ENCODE peak calls at places on chromosomes 16 and 17, in eight cellular contexts. O, M, A, I, L, D, J and X are unnamed samples. For H3K4me1, the result is how much of the 10 kb centered on the place peaks cover.

GRCh38 chr17:39231587-39232551 is 6.1 kb upstream of the STAC2 start:
- DNase-seq in D (no peak), I (peak), A (peak), O (peak), M (peak), J (peak), L (peak), X (peak)

GRCh38 chr17:7448461-7448860 is 3.6 kb downstream of the CHRNB1 start:
- DNase-seq in O (no peak), A (no peak), M (no peak), J (no peak), L (no peak), I (no peak), D (no peak), X (no peak)

GRCh38 chr17:75244133-75244866 is 17.1 kb downstream of the GGA3 start:
- DNase-seq in D (no peak), I (no peak), L (no peak), M (no peak), A (no peak), J (no peak), O (no peak), X (no peak)

GRCh38 chr17:50558955-50559614 is 1.4 kb upstream of the CACNA1G start:
- DNase-seq in O (no peak), I (no peak), L (no peak), D (no peak), M (peak), A (peak), J (no peak), X (no peak)

GRCh38 chr16:14202697-14203096 is 131.6 kb downstream of the MRTFB start:
- DNase-seq in M (no peak), D (no peak), L (no peak), A (peak), I (no peak), O (no peak), J (no peak), X (no peak)

GRCh38 chr17:82998637-82999036 is 80.8 kb upstream of the METRNL start:
- DNase-seq in M (no peak), I (no peak), J (no peak), A (no peak), L (no peak), O (no peak), D (no peak), X (no peak)

GRCh38 chr17:3843935-3844516 is 2.0 kb downstream of the NCBP3 start:
- DNase-seq in M (no peak), D (no peak), J (no peak), A (peak), I (no peak), L (peak), O (no peak), X (no peak)

GRCh38 chr17:46984892-46985291 is 5.8 kb upstream of the RPRML start:
- DNase-seq in D (no peak), A (no peak), J (no peak), I (no peak), M (no peak), O (no peak), L (no peak), X (no peak)

GRCh38 chr16:83095926-83096692 is 469.3 kb downstream of the CDH13 start:
- DNase-seq in A (no peak), O (no peak), D (no peak), L (no peak), M (no peak), J (no peak), I (no peak), X (no peak)

GRCh38 chr16:278863-279366 is 1.5 kb upstream of the ARHGDIG start:
- DNase-seq in O (no peak), A (peak), D (no peak), J (no peak), M (no peak), L (no peak), I (peak), X (no peak)

GRCh38 chr16:70635356-70636016 is 10.9 kb upstream of the IL34 start:
- DNase-seq in D (no peak), A (peak), J (peak), I (peak), M (peak), O (no peak), L (no peak), X (no peak)

GRCh38 chr16:53844796-53845195 is 140.8 kb downstream of the FTO start:
- DNase-seq in A (no peak), O (no peak), I (no peak), L (no peak), J (no peak), M (no peak), D (no peak), X (no peak)

GRCh38 chr17:7849185-7850117 is 5.4 kb upstream of the TMEM88 start:
- DNase-seq in M (no peak), L (no peak), J (no peak), A (no peak), D (no peak), O (no peak), I (no peak), X (peak)

GRCh38 chr17:42117397-42118125 is 3.6 kb downstream of the KAT2A start:
- DNase-seq in D (no peak), L (no peak), O (no peak), I (no peak), J (no peak), A (no peak), M (no peak), X (no peak)

GRCh38 chr16:24771132-24771778 is 41.8 kb downstream of the TNRC6A start:
- DNase-seq in L (no peak), M (no peak), A (no peak), O (no peak), J (no peak), I (no peak), D (no peak), X (no peak)

GRCh38 chr17:1709971-1710806 is at the start of gene TLCD2:
- DNase-seq in D (no peak), J (peak), I (peak), L (peak), A (peak), M (peak), O (peak), X (peak)

GRCh38 chr16:9258423-9259051 is 167.1 kb downstream of the HAPSTR1 start:
- DNase-seq in J (no peak), A (peak), D (no peak), I (peak), L (no peak), M (peak), O (no peak), X (no peak)

GRCh38 chr16:86734559-86735480 is 156.5 kb downstream of the FOXL1 start:
- DNase-seq in D (no peak), O (no peak), A (peak), L (no peak), I (no peak), J (no peak), M (no peak), X (peak)

GRCh38 chr17:58531661-58532554 is 17.5 kb upstream of the MTMR4 start:
- DNase-seq in M (peak), J (peak), I (peak), O (no peak), L (peak), D (no peak), A (peak), X (peak)

GRCh38 chr17:28906276-28907051 is 3.6 kb upstream of the DHRS13 start:
- DNase-seq in A (no peak), D (no peak), O (no peak), L (no peak), J (no peak), M (no peak), I (no peak), X (no peak)
- H3K4me1 ChIP-seq in A (under half), D (under half), O (under half), L (under half), J (half or more), M (under half), I (under half), X (under half)

GRCh38 chr16:87832137-87832527 is 37.2 kb downstream of the SLC7A5 start:
- DNase-seq in D (no peak), M (no peak), J (no peak), I (no peak), L (no peak), A (no peak), O (no peak), X (no peak)

GRCh38 chr16:87829988-87830672 is 39.2 kb downstream of the SLC7A5 start:
- DNase-seq in J (no peak), M (no peak), D (no peak), I (no peak), O (no peak), A (no peak), L (no peak), X (no peak)

GRCh38 chr16:87829123-87829980 is 40.0 kb downstream of the SLC7A5 start:
- DNase-seq in J (no peak), O (no peak), D (no peak), A (no peak), M (no peak), L (no peak), I (no peak), X (no peak)

GRCh38 chr16:87831421-87832136 is 37.7 kb downstream of the SLC7A5 start:
- DNase-seq in M (no peak), D (no peak), A (no peak), L (no peak), O (no peak), I (no peak), J (no peak), X (no peak)

GRCh38 chr16:87830673-87831420 is 38.5 kb downstream of the SLC7A5 start:
- DNase-seq in A (no peak), J (no peak), O (no peak), I (no peak), M (no peak), D (no peak), L (no peak), X (no peak)
- H3K4me1 ChIP-seq in A (under half), J (under half), O (under half), I (under half), M (under half), D (under half), L (under half), X (under half)

GRCh38 chr16:73059779-73060178 is 11.9 kb upstream of the ZFHX3 start:
- DNase-seq in I (no peak), L (no peak), M (no peak), O (no peak), J (no peak), A (no peak), D (no peak), X (no peak)
- H3K4me1 ChIP-seq in I (under half), L (under half), M (under half), O (under half), J (half or more), A (half or more), D (under half), X (under half)

DNA sequence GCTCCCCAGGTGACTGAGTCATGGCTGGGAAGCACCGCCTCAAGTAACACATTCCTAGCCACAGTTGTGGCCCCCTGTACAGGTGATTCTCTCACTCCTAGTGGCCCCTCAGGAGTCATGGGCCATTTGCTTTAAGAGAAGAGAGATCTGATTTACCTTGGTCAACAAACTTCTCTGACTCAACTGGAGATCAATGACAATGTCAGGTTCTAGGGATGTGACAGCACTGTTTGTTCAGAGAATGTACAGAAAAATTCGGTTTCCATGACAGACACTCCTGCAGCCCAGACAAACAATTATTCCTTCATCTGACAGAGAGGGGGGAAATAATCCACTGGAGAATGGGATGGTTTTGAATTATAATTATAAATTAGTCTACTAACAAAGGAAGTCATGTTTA is 9.8 kb downstream of the ERN1 start:
- DNase-seq in M (no peak), A (no peak), D (no peak), J (no peak), O (no peak), I (no peak), L (no peak), X (no peak)
- H3K4me1 ChIP-seq in M (under half), A (under half), D (under half), J (under half), O (under half), I (under half), L (under half), X (under half)

DNA sequence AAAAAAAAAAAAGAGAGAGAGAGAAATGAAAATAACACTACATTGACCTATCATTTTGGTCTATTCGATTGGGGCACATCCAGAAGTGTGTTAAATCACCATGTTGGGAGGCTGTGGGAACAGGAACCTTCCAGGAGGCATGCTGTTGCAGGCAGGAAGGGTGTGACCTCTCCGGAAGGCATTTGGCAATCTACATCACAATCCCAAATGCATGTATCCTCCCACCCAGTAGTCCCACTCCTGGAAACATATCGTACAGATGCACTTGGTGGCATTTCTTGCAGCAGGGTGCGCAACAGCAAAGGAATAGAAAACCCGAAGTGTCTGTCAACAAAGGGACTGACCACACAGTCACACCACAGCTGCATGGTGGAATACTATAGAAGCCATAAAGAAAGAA is 7.9 kb downstream of the PLLP start:
- DNase-seq in M (no peak), A (no peak), J (no peak), L (peak), D (no peak), I (no peak), O (no peak), X (no peak)
- H3K4me1 ChIP-seq in M (under half), A (under half), J (under half), L (under half), D (under half), I (under half), O (under half), X (under half)